ENCODE peak calls at places on chromosomes 5 and 9, in seven cellular contexts. T is naive thymus-derived CD8-positive, alpha-beta T cell; A is neural crest cell; P is head of caudate nucleus; M is fibroblast of the aortic adventitia; J is stimulated activated CD8-positive, alpha-beta memory T cell treated with anti-CD3 and anti-CD28 coated beads, Interleukin-15, amount 100 ng/mL, for 4 hours; E is caudate nucleus. W is an unnamed sample.

GRCh38 chr5:130066644-130067043 is 162.4 kb downstream of the CHSY3 start:
- DNase-seq in J (no peak), E (no peak), M (peak), T (no peak), P (no peak), A (no peak), W (no peak)

GRCh38 chr5:16483361-16483760 is 17.8 kb upstream of the ZNF622 start:
- DNase-seq in J (no peak), T (no peak), A (no peak), E (no peak), P (no peak), M (no peak), W (no peak)

GRCh38 chr5:120568716-120569115 is 104.6 kb downstream of the PRR16 start:
- DNase-seq in E (no peak), P (no peak), M (no peak), A (no peak), J (no peak), T (no peak), W (no peak)

GRCh38 chr5:12672141-12672540 is 767.9 kb upstream of the CTNND2 start:
- DNase-seq in E (no peak), T (no peak), M (no peak), A (no peak), P (no peak), J (no peak), W (no peak)

GRCh38 chr9:125346351-125346750 is 84.7 kb downstream of the GAPVD1 start:
- DNase-seq in E (no peak), T (no peak), P (no peak), M (no peak), J (no peak), A (no peak), W (no peak)

GRCh38 chr5:129905467-129906176 is 1.4 kb downstream of the CHSY3 start:
- DNase-seq in A (peak), M (no peak), P (peak), T (no peak), J (no peak), E (peak), W (peak)

GRCh38 chr5:137872476-137872875 is 4.8 kb downstream of the MYOT start:
- DNase-seq in J (no peak), A (no peak), T (no peak), P (no peak), M (no peak), E (no peak), W (no peak)

GRCh38 chr5:67004730-67005350 is 191.8 kb downstream of the CD180 start:
- DNase-seq in P (no peak), E (no peak), J (no peak), M (no peak), T (no peak), A (peak), W (peak)

GRCh38 chr9:7570107-7570720 is 229.4 kb downstream of the DMAC1 start:
- DNase-seq in J (peak), E (no peak), P (peak), T (peak), A (peak), M (peak), W (peak)

GRCh38 chr5:31962321-31962720 is 211.8 kb downstream of the GOLPH3 start:
- DNase-seq in M (no peak), E (no peak), J (no peak), P (no peak), A (no peak), T (no peak), W (no peak)

GRCh38 chr5:123549256-123549904 is 37.4 kb downstream of the CSNK1G3 start:
- DNase-seq in M (no peak), T (peak), P (no peak), E (no peak), J (peak), A (no peak), W (no peak)

GRCh38 chr9:130301483-130302286 is 36.1 kb downstream of the HMCN2 start:
- DNase-seq in A (no peak), P (no peak), T (no peak), E (no peak), M (peak), J (no peak), W (no peak)

GRCh38 chr5:78533356-78533755 is 115.2 kb downstream of the LHFPL2 start:
- DNase-seq in E (no peak), P (no peak), T (no peak), J (no peak), A (no peak), M (peak), W (no peak)

GRCh38 chr5:43038523-43038989 is 1.6 kb downstream of the ANXA2R start:
- DNase-seq in E (no peak), M (no peak), A (no peak), J (no peak), P (no peak), T (no peak), W (no peak)

GRCh38 chr9:95045751-95046150 is 271.8 kb downstream of the FANCC start:
- DNase-seq in M (no peak), P (no peak), J (no peak), E (no peak), T (no peak), A (no peak), W (no peak)

GRCh38 chr5:322942-323879 is 1.7 kb downstream of the AHRR start:
- DNase-seq in M (no peak), A (no peak), E (no peak), J (no peak), P (no peak), T (no peak), W (no peak)

GRCh38 chr5:164844348-164844747 is 1338.9 kb downstream of the MAT2B start:
- DNase-seq in T (no peak), A (no peak), M (no peak), E (no peak), J (no peak), P (no peak), W (no peak)

GRCh38 chr9:22817181-22817580 is 370.6 kb downstream of the DMRTA1 start:
- DNase-seq in P (no peak), J (no peak), A (no peak), M (peak), E (no peak), T (no peak), W (no peak)

GRCh38 chr9:121862973-121863372 is 211.5 kb downstream of the DAB2IP start:
- DNase-seq in M (no peak), E (no peak), J (no peak), T (no peak), A (no peak), P (no peak), W (no peak)

GRCh38 chr5:39209924-39210323 is 9.4 kb downstream of the FYB1 start:
- DNase-seq in T (peak), J (peak), A (no peak), M (no peak), P (no peak), E (no peak), W (no peak)